ENCODE peak calls at places on chromosomes 7 and 10, in four cellular contexts. One of them, this sample, is unnamed.

GRCh38 chr7:68186072-68186471 is 1189.4 kb downstream of the TYW1 start:
- DNase-seq in cardiac muscle cell: no peak
- DNase-seq in transverse colon: no peak
- DNase-seq in neuronal stem cell: no peak
- DNase-seq in this sample: no peak

GRCh38 chr7:36227223-36227622 is 74.2 kb downstream of the EEPD1 start:
- DNase-seq in cardiac muscle cell: peak; percentile 55
- DNase-seq in transverse colon: peak; percentile 54
- DNase-seq in neuronal stem cell: no peak
- DNase-seq in this sample: no peak

GRCh38 chr10:123175389-123176387 is 21.5 kb downstream of the BUB3 start:
- DNase-seq in cardiac muscle cell: no peak
- DNase-seq in transverse colon: no peak
- DNase-seq in neuronal stem cell: no peak
- DNase-seq in this sample: no peak

GRCh38 chr7:27158436-27159277 is 2.2 kb upstream of the HOXA7 start:
- DNase-seq in cardiac muscle cell: no peak
- DNase-seq in transverse colon: peak; percentile 33
- DNase-seq in neuronal stem cell: no peak
- DNase-seq in this sample: no peak

GRCh38 chr10:73915206-73915851 is 4.4 kb downstream of the PLAU start:
- DNase-seq in cardiac muscle cell: no peak
- DNase-seq in transverse colon: no peak
- DNase-seq in neuronal stem cell: no peak
- DNase-seq in this sample: peak; percentile 35

GRCh38 chr10:21927601-21928000 is 75.9 kb downstream of the DNAJC1 start:
- DNase-seq in cardiac muscle cell: peak; percentile 85
- DNase-seq in transverse colon: no peak
- DNase-seq in neuronal stem cell: no peak
- DNase-seq in this sample: no peak

GRCh38 chr7:3042861-3043489 is 692 bp downstream of the CARD11 start:
- DNase-seq in cardiac muscle cell: no peak
- DNase-seq in transverse colon: peak; percentile 54
- DNase-seq in neuronal stem cell: no peak
- DNase-seq in this sample: peak; percentile 29

GRCh38 chr7:45898241-45898640 is 10.0 kb downstream of the IGFBP1 start:
- DNase-seq in cardiac muscle cell: no peak
- DNase-seq in transverse colon: no peak
- DNase-seq in neuronal stem cell: no peak
- DNase-seq in this sample: no peak

GRCh38 chr10:115082521-115082920 is 10.6 kb upstream of the ATRNL1 start:
- DNase-seq in cardiac muscle cell: peak; percentile 35
- DNase-seq in transverse colon: no peak
- DNase-seq in neuronal stem cell: no peak
- DNase-seq in this sample: no peak

GRCh38 chr10:45386657-45387056 is 12.6 kb downstream of the ALOX5 start:
- DNase-seq in cardiac muscle cell: no peak
- DNase-seq in transverse colon: no peak
- DNase-seq in neuronal stem cell: no peak
- DNase-seq in this sample: no peak

GRCh38 chr10:24891823-24892222 is 60.6 kb downstream of the PRTFDC1 start:
- DNase-seq in cardiac muscle cell: peak; percentile 58
- DNase-seq in transverse colon: no peak
- DNase-seq in neuronal stem cell: no peak
- DNase-seq in this sample: no peak

GRCh38 chr7:7435978-7436377 is 99.7 kb downstream of the COL28A1 start:
- DNase-seq in cardiac muscle cell: no peak
- DNase-seq in transverse colon: no peak
- DNase-seq in neuronal stem cell: no peak
- DNase-seq in this sample: no peak

GRCh38 chr7:7438851-7439250 is 96.8 kb downstream of the COL28A1 start:
- DNase-seq in cardiac muscle cell: peak; percentile 70
- DNase-seq in transverse colon: no peak
- DNase-seq in neuronal stem cell: no peak
- DNase-seq in this sample: no peak

GRCh38 chr7:7443951-7444350 is 91.7 kb downstream of the COL28A1 start:
- DNase-seq in cardiac muscle cell: no peak
- DNase-seq in transverse colon: no peak
- DNase-seq in neuronal stem cell: no peak
- DNase-seq in this sample: no peak

GRCh38 chr7:7434379-7434778 is 101.3 kb downstream of the COL28A1 start:
- DNase-seq in cardiac muscle cell: no peak
- DNase-seq in transverse colon: no peak
- DNase-seq in neuronal stem cell: no peak
- DNase-seq in this sample: no peak

DNA sequence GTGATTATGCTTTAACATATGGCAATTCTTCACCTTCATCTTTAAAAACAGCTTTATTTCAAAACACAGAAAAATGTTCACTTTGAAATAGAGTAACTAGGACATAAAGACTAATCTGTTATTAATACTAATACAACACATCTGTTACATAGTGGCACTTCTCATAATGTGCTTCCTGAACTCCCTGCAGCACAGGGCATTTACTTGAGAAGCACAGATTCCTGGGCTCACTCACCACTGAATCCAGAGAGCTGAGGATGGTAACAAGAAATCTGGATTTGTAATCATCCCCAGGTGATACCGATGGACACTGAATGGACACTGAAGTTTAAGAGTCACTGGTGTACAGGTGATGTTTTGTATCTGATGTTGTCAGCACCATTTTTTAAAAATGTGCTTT is 96.1 kb downstream of the COL28A1 start:
- DNase-seq in cardiac muscle cell: no peak
- DNase-seq in transverse colon: no peak
- DNase-seq in neuronal stem cell: no peak
- DNase-seq in this sample: no peak
- H3K27ac ChIP-seq in cardiac muscle cell: no peak overlapping the region
- H3K27ac ChIP-seq in transverse colon: no peak overlapping the region
- H3K27ac ChIP-seq in neuronal stem cell: no peak overlapping the region
- H3K27ac ChIP-seq in this sample: no peak overlapping the region

GRCh38 chr7:130752424-130752823 is 18.4 kb upstream of the KLF14 start:
- DNase-seq in cardiac muscle cell: no peak
- DNase-seq in transverse colon: no peak
- DNase-seq in neuronal stem cell: no peak
- DNase-seq in this sample: no peak
- H3K27me3 ChIP-seq in cardiac muscle cell: peaks cover 6% of the 10 kb centered on the region
- H3K27me3 ChIP-seq in transverse colon: no peaks in the 10 kb centered on the region
- H3K27me3 ChIP-seq in neuronal stem cell: peaks cover 28% of the 10 kb centered on the region
- H3K27me3 ChIP-seq in this sample: no peaks in the 10 kb centered on the region

DNA sequence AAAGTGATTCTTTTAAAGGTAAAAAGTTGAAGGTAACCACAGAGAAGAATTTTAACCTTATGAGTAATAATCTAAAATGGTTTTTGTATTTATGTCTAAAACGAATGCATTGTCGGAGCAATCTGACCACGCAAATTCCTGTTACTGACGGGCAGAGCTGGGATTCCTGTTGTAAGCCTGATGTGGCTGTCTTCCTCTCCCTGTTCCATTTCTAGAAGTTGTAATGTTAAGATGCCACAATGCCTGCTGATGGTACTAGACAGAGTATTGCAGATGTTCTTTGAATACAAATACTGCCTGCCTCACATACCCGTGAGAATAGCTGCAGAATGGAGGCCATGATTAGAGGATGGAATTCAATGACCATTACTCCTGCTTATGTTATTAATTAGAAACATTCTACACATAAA is 197.0 kb downstream of the PTN start:
- DNase-seq in cardiac muscle cell: peak; percentile 41
- DNase-seq in transverse colon: no peak
- DNase-seq in neuronal stem cell: no peak
- DNase-seq in this sample: no peak
- H3K9me3 ChIP-seq in cardiac muscle cell: no peaks in the 10 kb centered on the region
- H3K9me3 ChIP-seq in transverse colon: no peaks in the 10 kb centered on the region
- H3K9me3 ChIP-seq in neuronal stem cell: no peaks in the 10 kb centered on the region
- H3K9me3 ChIP-seq in this sample: no peaks in the 10 kb centered on the region

DNA sequence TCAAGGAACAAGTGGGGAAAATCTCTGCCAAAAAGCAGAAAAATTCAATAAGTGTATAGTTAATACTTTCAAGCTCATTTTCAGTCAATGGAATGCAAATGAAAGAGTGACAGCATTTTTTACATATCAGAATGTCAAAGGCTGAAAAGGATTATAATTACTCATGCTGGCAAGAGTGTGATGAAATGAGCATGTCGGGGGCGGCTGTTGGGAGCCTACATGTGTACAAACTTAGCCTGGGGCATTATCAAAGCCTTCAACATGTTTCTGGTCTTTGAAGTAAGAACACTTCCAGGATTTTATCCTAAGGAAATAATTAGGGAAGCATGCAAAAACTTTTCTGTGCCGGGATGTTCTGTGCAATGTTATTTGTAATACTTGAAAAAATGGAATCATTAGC is 221.7 kb upstream of the LYZL1 start:
- DNase-seq in cardiac muscle cell: peak; percentile 64
- DNase-seq in transverse colon: no peak
- DNase-seq in neuronal stem cell: no peak
- DNase-seq in this sample: no peak
- H3K27ac ChIP-seq in cardiac muscle cell: peak overlapping the region; percentile 78
- H3K27ac ChIP-seq in transverse colon: no peak overlapping the region
- H3K27ac ChIP-seq in neuronal stem cell: no peak overlapping the region
- H3K27ac ChIP-seq in this sample: no peak overlapping the region

GRCh38 chr7:100891555-100891954 is 2.0 kb upstream of the UFSP1 start:
- DNase-seq in cardiac muscle cell: no peak
- DNase-seq in transverse colon: no peak
- DNase-seq in neuronal stem cell: no peak
- DNase-seq in this sample: no peak
- H3K27me3 ChIP-seq in cardiac muscle cell: peaks cover 12% of the 10 kb centered on the region
- H3K27me3 ChIP-seq in transverse colon: peaks cover 28% of the 10 kb centered on the region
- H3K27me3 ChIP-seq in neuronal stem cell: peaks cover 7% of the 10 kb centered on the region
- H3K27me3 ChIP-seq in this sample: no peaks in the 10 kb centered on the region

DNA sequence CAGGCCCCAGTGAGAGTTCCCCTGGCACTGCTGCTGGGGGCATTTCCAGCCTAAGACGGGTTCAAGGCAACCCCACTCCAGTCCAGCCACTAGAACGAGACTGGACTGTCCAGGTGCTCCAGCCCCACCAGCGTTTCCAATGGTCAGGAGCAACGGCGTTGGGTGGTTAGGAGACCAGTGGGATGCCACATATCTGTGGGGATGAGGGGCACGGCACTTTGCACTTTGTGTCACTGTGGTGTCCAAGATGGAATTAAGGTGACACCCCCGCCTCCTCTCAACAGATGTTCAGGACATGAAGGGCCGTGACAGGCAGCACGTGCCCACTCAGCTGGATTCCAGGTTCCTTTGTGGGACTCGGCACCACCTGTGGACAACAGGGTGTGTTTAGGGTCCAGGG is 138.9 kb downstream of the PTPRN2 start:
- DNase-seq in cardiac muscle cell: no peak
- DNase-seq in transverse colon: no peak
- DNase-seq in neuronal stem cell: no peak
- DNase-seq in this sample: no peak
- H3K9me3 ChIP-seq in cardiac muscle cell: no peaks in the 10 kb centered on the region
- H3K9me3 ChIP-seq in transverse colon: no peaks in the 10 kb centered on the region
- H3K9me3 ChIP-seq in neuronal stem cell: no peaks in the 10 kb centered on the region
- H3K9me3 ChIP-seq in this sample: no peaks in the 10 kb centered on the region

DNA sequence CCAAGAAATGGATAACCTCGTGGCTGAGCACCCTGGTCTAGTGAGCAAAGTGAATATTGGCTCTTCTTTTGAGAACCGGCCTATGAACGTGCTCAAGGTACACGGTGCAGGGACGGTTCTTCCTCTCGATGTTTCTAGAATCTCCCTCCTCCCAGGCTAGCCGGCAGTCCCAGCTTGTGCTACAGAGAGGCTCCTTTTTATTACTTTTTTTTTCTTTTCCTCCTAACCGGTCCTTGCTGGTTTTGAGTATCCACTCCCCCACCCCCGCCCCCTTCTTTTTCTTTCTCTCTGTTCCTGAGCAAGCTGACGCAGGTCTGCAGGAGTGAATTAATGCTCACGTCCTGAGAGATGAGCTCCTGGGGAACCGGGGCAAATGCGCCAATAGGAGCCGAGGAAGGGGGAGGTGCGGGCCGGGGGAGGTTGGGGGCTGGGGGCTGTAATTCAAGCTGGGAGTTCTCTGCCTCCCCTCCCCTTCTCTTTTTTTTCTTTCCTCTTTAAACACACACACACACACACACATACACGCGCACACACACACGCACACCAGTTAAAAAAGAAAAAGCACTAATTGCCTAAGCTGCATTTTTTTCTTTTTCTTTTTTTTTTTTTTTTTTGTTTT is 6.5 kb downstream of the CPA2 start:
- DNase-seq in cardiac muscle cell: peak; percentile 73
- DNase-seq in transverse colon: no peak
- DNase-seq in neuronal stem cell: peak; percentile 95
- DNase-seq in this sample: no peak
- H3K27ac ChIP-seq in cardiac muscle cell: peak overlapping the region; percentile 48
- H3K27ac ChIP-seq in transverse colon: no peak overlapping the region
- H3K27ac ChIP-seq in neuronal stem cell: peak overlapping the region; percentile 98
- H3K27ac ChIP-seq in this sample: no peak overlapping the region

DNA sequence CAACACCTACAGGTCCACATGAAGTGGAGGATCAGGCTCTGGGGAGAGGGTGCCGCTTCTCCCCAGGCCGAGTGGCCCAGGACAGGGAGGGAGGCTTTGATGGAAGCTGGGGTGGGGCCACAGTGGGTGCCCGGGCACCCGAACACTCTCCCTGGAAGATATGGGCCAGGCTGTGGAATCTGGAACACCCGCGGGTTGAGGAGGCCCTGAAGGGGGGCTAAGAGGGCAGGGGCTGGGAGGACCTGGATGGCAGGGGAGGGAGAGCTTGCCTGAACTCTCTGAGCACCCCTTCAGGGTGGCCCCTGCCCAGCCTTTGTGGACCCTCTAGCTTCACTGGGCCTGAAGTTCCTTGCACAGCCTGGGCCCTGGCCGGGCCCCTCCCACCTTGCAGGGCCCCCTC is 4.5 kb upstream of the NKX6-2 start:
- DNase-seq in cardiac muscle cell: no peak
- DNase-seq in transverse colon: no peak
- DNase-seq in neuronal stem cell: no peak
- DNase-seq in this sample: no peak
- H3K27me3 ChIP-seq in cardiac muscle cell: peaks cover 79% of the 10 kb centered on the region
- H3K27me3 ChIP-seq in transverse colon: peaks cover 70% of the 10 kb centered on the region
- H3K27me3 ChIP-seq in neuronal stem cell: peaks cover 49% of the 10 kb centered on the region
- H3K27me3 ChIP-seq in this sample: peaks cover 31% of the 10 kb centered on the region

DNA sequence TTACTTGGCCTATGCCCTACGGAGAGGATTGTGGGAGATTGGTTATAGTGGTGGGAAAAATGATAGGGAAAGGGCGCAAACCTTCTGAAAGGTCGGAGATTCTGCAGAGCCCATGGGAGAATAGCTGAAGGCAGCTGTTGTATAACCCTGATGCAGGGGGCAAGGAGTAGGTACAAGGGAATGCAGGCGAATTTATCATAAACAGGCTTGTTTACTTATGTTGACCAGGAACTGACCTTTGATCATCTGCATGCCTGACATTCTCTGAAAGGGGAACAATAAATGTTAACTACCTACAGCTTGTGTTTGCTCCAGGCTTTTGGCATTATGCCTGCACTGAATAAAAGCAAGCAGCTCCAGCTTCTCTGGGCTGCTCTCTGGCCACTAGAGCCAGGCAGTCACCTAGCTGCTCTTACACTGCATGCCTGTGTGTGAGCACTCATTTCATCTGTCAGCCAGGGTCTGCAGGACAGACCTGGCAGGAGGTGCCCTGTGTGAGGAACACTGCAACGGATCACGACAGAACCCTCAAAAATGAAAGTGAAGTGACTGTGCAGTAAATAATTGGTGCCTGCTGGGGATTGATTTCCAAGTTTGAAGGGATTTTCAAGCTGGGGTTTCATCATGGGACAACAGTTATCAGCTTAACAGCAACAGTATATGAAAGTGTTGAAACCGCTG is 31.1 kb upstream of the ABCA13 start:
- DNase-seq in cardiac muscle cell: peak; percentile 33
- DNase-seq in transverse colon: peak; percentile 66
- DNase-seq in neuronal stem cell: no peak
- DNase-seq in this sample: peak; percentile 95
- H3K9me3 ChIP-seq in cardiac muscle cell: no peaks in the 10 kb centered on the region
- H3K9me3 ChIP-seq in transverse colon: no peaks in the 10 kb centered on the region
- H3K9me3 ChIP-seq in neuronal stem cell: no peaks in the 10 kb centered on the region
- H3K9me3 ChIP-seq in this sample: no peaks in the 10 kb centered on the region

This sample was measured in small intestine.